ENCODE peak calls at places on chromosomes 4 and X, in seven cellular contexts. J, M, K, O, C, V and L are unnamed samples.

GRCh38 chrX:136310411-136310810 is 9.6 kb downstream of the ADGRG4 start:
- DNase-seq in J (no peak), M (peak), K (no peak), O (peak), C (no peak), V (no peak), L (peak)

GRCh38 chrX:24268786-24269185 is 45.1 kb downstream of the SUPT20HL2 start:
- DNase-seq in J (no peak), M (no peak), K (no peak), O (no peak), C (no peak), V (no peak), L (no peak)

GRCh38 chrX:153681175-153681574 is 6.6 kb upstream of the SLC6A8 start:
- DNase-seq in J (no peak), M (no peak), K (no peak), O (no peak), C (no peak), V (no peak), L (no peak)

GRCh38 chrX:35919536-35920309 is at the start of gene CFAP47:
- DNase-seq in J (no peak), M (no peak), K (peak), O (peak), C (no peak), V (no peak), L (peak)

GRCh38 chrX:349196-349595 is 30.6 kb upstream of the GTPBP6 start:
- DNase-seq in J (no peak), M (no peak), K (no peak), O (no peak), C (no peak), V (no peak), L (no peak)

GRCh38 chr4:145938618-145939177 is at the start of gene ZNF827:
- DNase-seq in J (peak), M (peak), K (peak), O (peak), C (no peak), V (peak), L (peak)

GRCh38 chrX:46260502-46260901 is 284.7 kb downstream of the ZNF674 start:
- DNase-seq in J (peak), M (no peak), K (no peak), O (peak), C (no peak), V (no peak), L (peak)

GRCh38 chr4:113684534-113685091 is 76.9 kb downstream of the CAMK2D start:
- DNase-seq in J (no peak), M (peak), K (peak), O (peak), C (peak), V (peak), L (peak)